ENCODE peak calls at places on chromosomes 16 and 17, in eight cellular contexts. One of them, this sample, is unnamed.

GRCh38 chr17:4945176-4945943 is 3.0 kb downstream of the PFN1 start:
- DNase-seq in WTC11: no peak
- DNase-seq in H1: peak
- DNase-seq in HepG2: peak
- DNase-seq in K562: peak
- DNase-seq in A549: peak
- DNase-seq in SK-N-SH: no peak
- DNase-seq in GM12878: peak
- DNase-seq in this sample: peak

GRCh38 chr17:17480593-17481148 is 3.9 kb downstream of the MED9 start:
- DNase-seq in WTC11: no peak
- DNase-seq in H1: no peak
- DNase-seq in HepG2: no peak
- DNase-seq in K562: no peak
- DNase-seq in A549: no peak
- DNase-seq in SK-N-SH: no peak
- DNase-seq in GM12878: no peak
- DNase-seq in this sample: no peak

GRCh38 chr16:66520406-66521194 is 29.3 kb downstream of the TK2 start:
- DNase-seq in WTC11: no peak
- DNase-seq in H1: no peak
- DNase-seq in HepG2: no peak
- DNase-seq in K562: no peak
- DNase-seq in A549: no peak
- DNase-seq in SK-N-SH: no peak
- DNase-seq in GM12878: no peak
- DNase-seq in this sample: no peak

GRCh38 chr17:83199500-83200201 is 120.2 kb downstream of the METRNL start:
- DNase-seq in WTC11: peak
- DNase-seq in H1: no peak
- DNase-seq in HepG2: no peak
- DNase-seq in K562: no peak
- DNase-seq in A549: no peak
- DNase-seq in SK-N-SH: no peak
- DNase-seq in GM12878: no peak
- DNase-seq in this sample: peak

GRCh38 chr16:4309833-4310266 is 6.0 kb upstream of the GLIS2 start:
- DNase-seq in WTC11: peak
- DNase-seq in H1: peak
- DNase-seq in HepG2: peak
- DNase-seq in K562: no peak
- DNase-seq in A549: peak
- DNase-seq in SK-N-SH: no peak
- DNase-seq in GM12878: no peak
- DNase-seq in this sample: peak

GRCh38 chr16:47258874-47259461 is 115.2 kb upstream of the NETO2 start:
- DNase-seq in WTC11: peak
- DNase-seq in H1: no peak
- DNase-seq in HepG2: peak
- DNase-seq in K562: peak
- DNase-seq in A549: peak
- DNase-seq in SK-N-SH: peak
- DNase-seq in GM12878: peak
- DNase-seq in this sample: peak

GRCh38 chr17:1872976-1873375 is 43.2 kb downstream of the RPA1 start:
- DNase-seq in WTC11: no peak
- DNase-seq in H1: no peak
- DNase-seq in HepG2: no peak
- DNase-seq in K562: no peak
- DNase-seq in A549: no peak
- DNase-seq in SK-N-SH: no peak
- DNase-seq in GM12878: no peak
- DNase-seq in this sample: no peak

GRCh38 chr17:77492446-77493237 is 351.9 kb downstream of the SEC14L1 start:
- DNase-seq in WTC11: peak
- DNase-seq in H1: no peak
- DNase-seq in HepG2: no peak
- DNase-seq in K562: no peak
- DNase-seq in A549: no peak
- DNase-seq in SK-N-SH: no peak
- DNase-seq in GM12878: no peak
- DNase-seq in this sample: no peak

GRCh38 chr16:74449470-74449869 is 28.2 kb upstream of the CLEC18B start:
- DNase-seq in WTC11: no peak
- DNase-seq in H1: no peak
- DNase-seq in HepG2: no peak
- DNase-seq in K562: no peak
- DNase-seq in A549: peak
- DNase-seq in SK-N-SH: no peak
- DNase-seq in GM12878: no peak
- DNase-seq in this sample: peak

GRCh38 chr16:14378131-14378551 is 251.9 kb downstream of the PARN start:
- DNase-seq in WTC11: no peak
- DNase-seq in H1: no peak
- DNase-seq in HepG2: peak
- DNase-seq in K562: peak
- DNase-seq in A549: peak
- DNase-seq in SK-N-SH: no peak
- DNase-seq in GM12878: no peak
- DNase-seq in this sample: peak

GRCh38 chr17:46141645-46142044 is 51.6 kb downstream of the KANSL1 start:
- DNase-seq in WTC11: no peak
- DNase-seq in H1: no peak
- DNase-seq in HepG2: no peak
- DNase-seq in K562: no peak
- DNase-seq in A549: no peak
- DNase-seq in SK-N-SH: no peak
- DNase-seq in GM12878: no peak
- DNase-seq in this sample: no peak

GRCh38 chr17:64398330-64398729 is 7.7 kb upstream of the PECAM1 start:
- DNase-seq in WTC11: no peak
- DNase-seq in H1: no peak
- DNase-seq in HepG2: no peak
- DNase-seq in K562: no peak
- DNase-seq in A549: no peak
- DNase-seq in SK-N-SH: no peak
- DNase-seq in GM12878: no peak
- DNase-seq in this sample: no peak

DNA sequence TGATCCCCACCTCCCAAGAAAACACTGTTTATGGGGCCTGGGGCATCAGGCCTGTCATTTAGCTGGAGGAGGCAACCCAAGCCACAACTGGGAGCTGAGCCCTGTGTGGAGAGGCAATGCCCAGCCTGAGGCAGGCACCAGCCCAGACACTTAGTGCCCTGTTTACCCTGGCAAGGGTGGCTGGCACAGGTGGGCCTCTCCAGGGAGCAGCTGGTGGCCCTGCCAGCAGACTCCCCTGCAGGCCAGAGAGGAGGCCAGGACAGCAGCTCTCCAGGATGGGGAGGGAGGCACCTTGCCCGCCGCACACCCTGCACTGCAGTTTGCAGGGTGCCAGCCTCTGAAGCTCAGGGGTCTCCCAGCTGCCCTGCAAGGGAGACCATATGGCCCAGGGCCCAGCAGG is 9.1 kb upstream of the TMEM92 start:
- DNase-seq in WTC11: no peak
- DNase-seq in H1: no peak
- DNase-seq in HepG2: no peak
- DNase-seq in K562: no peak
- DNase-seq in A549: no peak
- DNase-seq in SK-N-SH: peak
- DNase-seq in GM12878: no peak
- DNase-seq in this sample: no peak
- TF ChIP-seq USF2 in WTC11: no peak
- TF ChIP-seq USF2 in H1: no peak
- TF ChIP-seq USF2 in HepG2: no peak
- TF ChIP-seq USF2 in K562: no peak
- TF ChIP-seq USF2 in A549: no peak
- TF ChIP-seq USF2 in SK-N-SH: no peak
- TF ChIP-seq USF2 in GM12878: no peak
- TF ChIP-seq USF2 in this sample: no peak

DNA sequence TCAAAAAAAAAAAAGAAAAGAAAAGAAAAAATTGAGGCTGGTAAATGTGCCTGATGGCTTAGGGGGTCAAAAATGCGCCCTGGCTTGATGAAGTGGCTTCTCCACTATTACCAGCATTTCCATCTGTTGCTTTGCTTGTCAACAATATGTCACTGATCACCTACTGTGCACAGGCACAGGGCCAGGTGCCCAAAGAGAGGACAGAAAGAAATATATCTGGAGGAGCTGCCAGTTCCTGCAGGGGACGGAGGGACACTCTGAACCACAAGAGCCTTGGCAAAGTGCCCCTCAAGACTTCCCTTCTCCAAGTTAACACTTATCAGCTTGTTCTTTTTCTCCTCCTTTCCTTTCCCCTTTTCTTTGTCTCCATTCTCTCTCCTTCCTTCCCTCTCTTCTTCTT is 34.7 kb downstream of the GINS3 start:
- DNase-seq in WTC11: no peak
- DNase-seq in H1: no peak
- DNase-seq in HepG2: no peak
- DNase-seq in K562: no peak
- DNase-seq in A549: no peak
- DNase-seq in SK-N-SH: no peak
- DNase-seq in GM12878: no peak
- DNase-seq in this sample: no peak
- TF ChIP-seq USF2 in WTC11: no peak
- TF ChIP-seq USF2 in H1: no peak
- TF ChIP-seq USF2 in HepG2: no peak
- TF ChIP-seq USF2 in K562: no peak
- TF ChIP-seq USF2 in A549: no peak
- TF ChIP-seq USF2 in SK-N-SH: no peak
- TF ChIP-seq USF2 in GM12878: no peak
- TF ChIP-seq USF2 in this sample: no peak

DNA sequence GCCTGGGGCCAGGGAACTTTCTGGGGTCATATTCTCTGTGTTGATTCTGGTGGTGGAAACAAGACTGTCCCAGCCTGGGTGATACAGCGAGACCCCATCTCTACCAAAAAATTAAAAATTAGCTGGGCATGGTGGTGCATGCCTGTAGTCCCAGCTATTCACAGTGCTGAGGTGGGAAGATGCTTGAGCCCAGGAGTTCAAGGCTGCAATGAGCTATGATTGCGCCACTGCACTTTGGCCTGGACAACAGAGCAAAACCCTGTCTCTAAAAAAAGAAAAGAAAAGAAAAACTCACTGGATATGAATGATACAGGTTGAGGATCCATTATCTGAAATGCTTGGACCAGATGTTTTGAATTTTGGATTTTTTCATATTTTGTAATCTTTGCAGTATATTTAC is 13.6 kb downstream of the SCGB1C2 start:
- DNase-seq in WTC11: no peak
- DNase-seq in H1: no peak
- DNase-seq in HepG2: peak
- DNase-seq in K562: no peak
- DNase-seq in A549: no peak
- DNase-seq in SK-N-SH: no peak
- DNase-seq in GM12878: no peak
- DNase-seq in this sample: no peak
- TF ChIP-seq USF2 in WTC11: no peak
- TF ChIP-seq USF2 in H1: no peak
- TF ChIP-seq USF2 in HepG2: no peak
- TF ChIP-seq USF2 in K562: no peak
- TF ChIP-seq USF2 in A549: no peak
- TF ChIP-seq USF2 in SK-N-SH: no peak
- TF ChIP-seq USF2 in GM12878: no peak
- TF ChIP-seq USF2 in this sample: no peak

DNA sequence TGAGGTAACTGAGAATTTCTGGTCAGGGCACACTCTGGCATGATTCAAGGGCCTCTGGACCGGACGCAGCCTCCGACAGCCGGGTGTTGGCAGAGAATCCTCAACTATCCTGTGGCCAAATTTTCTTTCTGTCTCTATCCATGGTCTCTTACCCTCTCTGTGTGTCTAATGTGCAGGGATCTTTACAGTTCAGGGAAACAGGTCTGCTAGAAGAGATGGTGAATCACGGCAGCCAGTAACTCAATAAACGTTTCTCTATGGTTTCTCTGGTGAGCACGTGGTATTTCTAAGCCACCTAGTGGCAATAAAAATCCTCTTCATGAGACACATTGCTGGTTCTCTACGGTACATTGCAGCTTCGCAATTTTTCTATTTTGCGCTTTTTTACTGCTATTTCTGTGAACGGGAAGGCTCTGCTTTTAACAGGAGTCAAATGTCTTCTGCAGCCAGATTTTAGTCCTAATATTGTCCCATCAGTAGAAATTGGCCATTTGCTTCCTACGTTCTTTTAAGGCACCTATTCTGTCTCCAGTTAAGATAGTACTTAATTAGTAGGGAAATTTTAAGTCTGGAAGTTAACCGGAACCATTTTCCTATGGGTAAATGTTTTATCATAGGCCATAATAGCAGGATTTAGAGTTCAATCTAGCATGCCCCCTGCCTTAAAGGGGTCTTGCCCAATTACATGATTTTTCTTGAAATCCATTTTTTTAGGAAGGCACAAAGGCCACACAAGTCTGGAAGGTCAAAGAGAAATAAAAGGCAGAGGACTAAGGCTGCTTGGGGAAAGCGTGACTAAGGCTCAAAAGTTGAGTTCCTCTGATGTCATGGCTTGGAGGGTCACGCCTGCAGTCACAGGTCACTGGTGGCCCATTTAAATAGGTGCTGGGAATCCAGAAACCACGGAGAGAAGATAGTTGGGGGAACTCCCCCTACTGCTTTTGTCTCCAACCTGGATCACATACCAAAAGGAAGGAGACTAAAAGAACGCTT is 31.5 kb downstream of the QPRT start:
- DNase-seq in WTC11: no peak
- DNase-seq in H1: no peak
- DNase-seq in HepG2: peak
- DNase-seq in K562: peak
- DNase-seq in A549: peak
- DNase-seq in SK-N-SH: peak
- DNase-seq in GM12878: no peak
- DNase-seq in this sample: peak
- TF ChIP-seq USF2 in WTC11: peak
- TF ChIP-seq USF2 in H1: peak
- TF ChIP-seq USF2 in HepG2: peak
- TF ChIP-seq USF2 in K562: peak
- TF ChIP-seq USF2 in A549: peak
- TF ChIP-seq USF2 in SK-N-SH: no peak
- TF ChIP-seq USF2 in GM12878: peak
- TF ChIP-seq USF2 in this sample: peak